ENCODE peak calls at places on chromosome X, in seven cellular contexts. N, D, Z, I, W, B and R are unnamed samples.

GRCh38 chrX:123833387-123833786 is 26.5 kb upstream of the XIAP start:
- DNase-seq in N (peak; percentile 51), D (no peak), Z (peak; percentile 36), I (peak; percentile 43), W (peak; percentile 20), B (no peak), R (peak; percentile 49)

GRCh38 chrX:24405959-24406358 is 45.5 kb downstream of the SUPT20HL1 start:
- DNase-seq in N (no peak), D (no peak), Z (no peak), I (no peak), W (no peak), B (no peak), R (no peak)

GRCh38 chrX:120672389-120672788 is 42.5 kb upstream of the C1GALT1C1 start:
- DNase-seq in N (peak; percentile 92), D (peak; percentile 19), Z (no peak), I (peak; percentile 85), W (no peak), B (no peak), R (peak; percentile 19)

GRCh38 chrX:101931494-101932248 is at the start of gene ZMAT1:
- DNase-seq in N (peak; percentile 65), D (peak; percentile 75), Z (peak; percentile 89), I (peak; percentile 97), W (peak; percentile 90), B (peak; percentile 80), R (peak; percentile 95)

GRCh38 chrX:17500145-17500579 is 125.2 kb downstream of the NHS start:
- DNase-seq in N (no peak), D (no peak), Z (no peak), I (no peak), W (no peak), B (no peak), R (peak; percentile 53)

GRCh38 chrX:9071031-9071650 is 37.2 kb upstream of the FAM9B start:
- DNase-seq in N (peak; percentile 0), D (no peak), Z (no peak), I (no peak), W (no peak), B (no peak), R (no peak)

GRCh38 chrX:136725446-136726104 is 55.2 kb downstream of the ARHGEF6 start:
- DNase-seq in N (peak; percentile 71), D (peak; percentile 29), Z (no peak), I (peak; percentile 59), W (no peak), B (no peak), R (no peak)

GRCh38 chrX:34371740-34372139 is 239.6 kb upstream of the FAM47A start:
- DNase-seq in N (no peak), D (no peak), Z (no peak), I (no peak), W (no peak), B (no peak), R (no peak)

GRCh38 chrX:40947276-40947675 is 138.0 kb upstream of the USP9X start:
- DNase-seq in N (peak; percentile 67), D (no peak), Z (no peak), I (no peak), W (no peak), B (no peak), R (no peak)

GRCh38 chrX:109535578-109535977 is 1.1 kb upstream of the NXT2 start:
- DNase-seq in N (no peak), D (no peak), Z (no peak), I (no peak), W (no peak), B (no peak), R (no peak)

GRCh38 chrX:22365460-22365859 is 92.7 kb downstream of the CBLL2 start:
- DNase-seq in N (peak; percentile 41), D (peak; percentile 65), Z (no peak), I (no peak), W (no peak), B (no peak), R (no peak)

GRCh38 chrX:150450519-150451177 is 87.5 kb downstream of the MAMLD1 start:
- DNase-seq in N (no peak), D (no peak), Z (no peak), I (no peak), W (no peak), B (no peak), R (no peak)

GRCh38 chrX:37679888-37680287 is 5.7 kb upstream of the XK start:
- DNase-seq in N (no peak), D (no peak), Z (no peak), I (no peak), W (no peak), B (no peak), R (no peak)

GRCh38 chrX:118603981-118604380 is 108.4 kb downstream of the DOCK11 start:
- DNase-seq in N (peak; percentile 67), D (peak; percentile 39), Z (peak; percentile 63), I (peak; percentile 55), W (peak; percentile 11), B (no peak), R (peak; percentile 30)

GRCh38 chrX:83469551-83469950 is 38.5 kb upstream of the POU3F4 start:
- DNase-seq in N (no peak), D (peak; percentile 20), Z (peak; percentile 28), I (peak; percentile 35), W (peak; percentile 16), B (no peak), R (peak; percentile 33)

GRCh38 chrX:18424482-18425198 is 768 bp upstream of the CDKL5 start:
- DNase-seq in N (peak; percentile 25), D (no peak), Z (peak; percentile 23), I (peak; percentile 10), W (no peak), B (peak; percentile 33), R (no peak)

GRCh38 chrX:45714864-45715263 is 514.2 kb upstream of the DIPK2B start:
- DNase-seq in N (peak; percentile 52), D (no peak), Z (no peak), I (no peak), W (no peak), B (no peak), R (no peak)

GRCh38 chrX:150536455-150537116 is 31.8 kb upstream of the MTM1 start:
- DNase-seq in N (no peak), D (no peak), Z (no peak), I (no peak), W (no peak), B (no peak), R (no peak)

GRCh38 chrX:38864165-38864564 is 62.9 kb downstream of the MID1IP1 start:
- DNase-seq in N (peak; percentile 71), D (no peak), Z (no peak), I (no peak), W (no peak), B (no peak), R (no peak)

GRCh38 chrX:86033385-86033784 is 14.0 kb downstream of the CHM start:
- DNase-seq in N (no peak), D (no peak), Z (no peak), I (no peak), W (no peak), B (no peak), R (no peak)

GRCh38 chrX:30309139-30309571 is at the start of gene NR0B1:
- DNase-seq in N (peak; percentile 2), D (no peak), Z (no peak), I (peak; percentile 79), W (no peak), B (peak; percentile 30), R (no peak)

GRCh38 chrX:119015407-119016242 is 41.2 kb downstream of the LONRF3 start:
- DNase-seq in N (peak; percentile 87), D (peak; percentile 18), Z (no peak), I (peak; percentile 77), W (no peak), B (no peak), R (peak; percentile 37)

GRCh38 chrX:114500622-114501021 is 83.3 kb upstream of the HTR2C start:
- DNase-seq in N (no peak), D (no peak), Z (no peak), I (no peak), W (no peak), B (no peak), R (no peak)

GRCh38 chrX:40922307-40922706 is 162.9 kb upstream of the USP9X start:
- DNase-seq in N (peak; percentile 78), D (peak; percentile 45), Z (no peak), I (no peak), W (no peak), B (no peak), R (no peak)

GRCh38 chrX:13001961-13002671 is 27.2 kb downstream of the TMSB4X start:
- DNase-seq in N (no peak), D (no peak), Z (no peak), I (no peak), W (no peak), B (no peak), R (no peak)

GRCh38 chrX:54786972-54787371 is 11.1 kb downstream of the ITIH6 start:
- DNase-seq in N (no peak), D (no peak), Z (no peak), I (no peak), W (no peak), B (no peak), R (no peak)

GRCh38 chrX:23901805-23902204 is 5.9 kb downstream of the APOO start:
- DNase-seq in N (peak; percentile 91), D (peak; percentile 60), Z (peak; percentile 69), I (peak; percentile 61), W (peak; percentile 67), B (no peak), R (peak; percentile 71)

GRCh38 chrX:138128025-138128671 is 562.2 kb downstream of the ZIC3 start:
- DNase-seq in N (peak; percentile 36), D (no peak), Z (no peak), I (peak; percentile 10), W (peak; percentile 9), B (no peak), R (peak; percentile 19)

GRCh38 chrX:23854945-23855344 is 52.8 kb downstream of the APOO start:
- DNase-seq in N (peak; percentile 43), D (no peak), Z (no peak), I (no peak), W (no peak), B (no peak), R (no peak)